ENCODE peak calls at places on chromosome 16, in seven cellular contexts. N is HCT116, X is endothelial cell of umbilical vein, K is GM23338, H is K562, P is H1, J is HepG2. E is an unnamed sample.

GRCh38 chr16:3115011-3115410 is 2.6 kb downstream of the ZNF205 start:
- DNase-seq in H (no peak), N (no peak), X (no peak), P (no peak), J (no peak), K (no peak), E (no peak)

GRCh38 chr16:57186630-57187507 is 740 bp downstream of the RSPRY1 start:
- DNase-seq in P (peak; percentile 53), H (peak; percentile 45), J (peak; percentile 54), K (peak; percentile 39), N (no peak), X (peak; percentile 56), E (no peak)

GRCh38 chr16:10984509-10984908 is 40.1 kb downstream of the CLEC16A start:
- DNase-seq in X (no peak), H (no peak), N (no peak), K (no peak), J (no peak), P (no peak), E (no peak)

GRCh38 chr16:25692307-25692706 is 548 bp downstream of the HS3ST4 start:
- DNase-seq in N (no peak), K (peak; percentile 38), X (no peak), H (no peak), J (no peak), P (peak; percentile 54), E (no peak)

GRCh38 chr16:23174622-23175021 is 7.9 kb upstream of the SCNN1G start:
- DNase-seq in J (no peak), P (no peak), K (peak; percentile 51), N (no peak), X (peak; percentile 11), H (no peak), E (no peak)

GRCh38 chr16:73253922-73254480 is 206.1 kb upstream of the ZFHX3 start:
- DNase-seq in P (no peak), H (no peak), N (no peak), K (no peak), J (no peak), X (no peak), E (no peak)

GRCh38 chr16:3131755-3132377 is 3.0 kb upstream of the ZNF213 start:
- DNase-seq in N (no peak), K (peak; percentile 90), P (peak; percentile 85), J (peak; percentile 48), X (peak; percentile 48), H (peak; percentile 61), E (no peak)

GRCh38 chr16:57824880-57825279 is 22.6 kb upstream of the KIFC3 start:
- DNase-seq in N (no peak), K (peak; percentile 19), J (peak; percentile 73), P (no peak), H (no peak), X (no peak), E (no peak)

GRCh38 chr16:1919680-1919998 is 1.4 kb upstream of the HS3ST6 start:
- DNase-seq in P (no peak), J (no peak), H (no peak), X (no peak), K (no peak), N (no peak), E (no peak)
- TF ChIP-seq EZH2 in P (no peak), J (no peak), H (no peak), X (no peak), K (no peak), N (no peak), E (no peak)

GRCh38 chr16:70725912-70726828 is 40.3 kb upstream of the MTSS2 start:
- DNase-seq in N (no peak), H (peak; percentile 72), K (no peak), J (no peak), P (no peak), X (no peak), E (no peak)

GRCh38 chr16:70729292-70729691 is 43.4 kb upstream of the MTSS2 start:
- DNase-seq in J (no peak), P (no peak), N (no peak), H (no peak), K (no peak), X (no peak), E (no peak)

GRCh38 chr16:70728145-70728544 is 42.3 kb upstream of the MTSS2 start:
- DNase-seq in J (no peak), H (no peak), N (no peak), P (no peak), X (no peak), K (no peak), E (no peak)

GRCh38 chr16:70725024-70725911 is 39.4 kb upstream of the MTSS2 start:
- DNase-seq in N (no peak), J (peak; percentile 100), P (no peak), X (no peak), H (no peak), K (no peak), E (no peak)

GRCh38 chr16:70726869-70727494 is 41.1 kb upstream of the MTSS2 start:
- DNase-seq in J (no peak), X (no peak), P (no peak), H (no peak), K (no peak), N (no peak), E (no peak)
- TF ChIP-seq POLR2AphosphoS5 in J (no peak), X (no peak), P (no peak), H (no peak), K (no peak), N (no peak), E (no peak)

DNA sequence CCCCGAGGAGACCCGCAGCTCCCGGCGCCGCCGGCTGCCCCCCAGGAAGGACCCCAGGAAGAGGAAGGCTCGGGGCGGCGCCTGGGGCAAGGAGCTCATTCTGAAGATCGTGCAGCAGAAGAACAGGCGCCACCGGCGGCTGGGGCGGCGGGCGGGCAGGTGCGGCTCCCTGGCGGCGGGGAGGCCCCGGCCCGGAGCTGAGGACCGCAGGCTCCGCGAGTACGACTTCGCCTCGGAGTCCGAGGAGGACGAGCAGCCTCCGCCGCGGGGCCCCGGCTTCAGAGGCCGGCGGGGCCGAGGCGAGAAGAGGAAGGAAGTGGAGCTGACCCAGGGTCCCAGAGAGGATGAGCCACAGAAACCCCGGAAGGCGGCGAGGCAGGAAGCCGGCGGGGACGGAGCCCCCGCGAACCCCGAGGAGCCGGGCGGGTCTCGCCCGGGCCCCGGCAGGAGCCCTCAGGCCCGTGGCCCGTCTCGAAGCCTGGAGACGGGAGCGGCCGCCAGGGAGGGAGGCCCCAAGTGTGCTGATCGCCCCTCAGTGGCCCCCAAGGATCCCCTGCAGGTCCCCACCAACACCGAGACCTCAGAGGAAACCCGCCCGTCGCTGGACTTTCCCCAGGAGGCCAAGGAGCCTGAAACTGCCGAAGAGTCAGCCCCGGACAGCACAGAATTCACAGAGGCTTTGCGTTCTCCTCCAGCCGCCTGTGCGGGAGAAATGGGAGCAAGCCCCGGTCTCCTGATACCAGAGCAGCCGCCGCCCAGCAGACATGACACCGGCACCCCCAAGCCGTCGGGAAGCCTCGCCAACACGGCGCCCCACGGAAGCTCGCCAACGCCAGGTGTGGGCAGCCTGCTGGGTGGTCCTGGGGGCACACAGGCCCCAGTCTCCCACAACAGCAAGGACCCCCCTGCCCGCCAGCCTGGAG is 22.3 kb upstream of the ZFPM1 start:
- DNase-seq in K (peak; percentile 73), J (no peak), H (peak; percentile 48), N (no peak), X (peak; percentile 28), P (peak; percentile 74), E (no peak)
- TF ChIP-seq EZH2 in K (no peak), J (peak; percentile 95), H (peak; percentile 93), N (no peak), X (no peak), P (peak; percentile 47), E (peak; percentile 73)

DNA sequence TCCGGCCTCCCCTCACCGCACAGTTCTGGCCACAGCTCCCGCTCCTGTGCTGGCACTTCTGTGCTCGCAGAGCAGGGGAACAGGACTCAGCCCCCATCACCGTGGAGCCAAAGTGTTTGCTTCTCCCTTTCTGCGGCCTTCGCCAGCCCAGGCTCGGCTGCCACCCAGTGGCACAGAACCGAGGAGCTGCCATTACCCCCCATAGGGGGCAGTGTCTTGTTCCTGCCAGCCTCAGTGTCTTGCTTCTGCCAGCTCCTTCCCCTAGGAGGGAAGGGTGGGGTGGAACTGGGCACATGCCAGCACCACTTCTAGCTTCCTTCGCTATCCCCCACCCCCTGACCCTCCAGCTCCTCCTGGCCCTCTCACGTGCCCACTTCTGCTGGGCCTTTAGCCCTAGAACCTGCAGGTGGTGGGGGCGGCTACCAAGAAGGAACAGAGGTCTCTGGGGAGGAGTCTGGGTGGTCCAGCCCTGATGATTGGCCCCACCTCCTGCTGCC is 645 bp upstream of the ELMO3 start:
- DNase-seq in P (peak; percentile 73), K (peak; percentile 68), J (no peak), H (no peak), N (peak; percentile 64), X (peak; percentile 63), E (no peak)
- TF ChIP-seq POLR2AphosphoS5 in P (no peak), K (no peak), J (no peak), H (no peak), N (no peak), X (no peak), E (no peak)

DNA sequence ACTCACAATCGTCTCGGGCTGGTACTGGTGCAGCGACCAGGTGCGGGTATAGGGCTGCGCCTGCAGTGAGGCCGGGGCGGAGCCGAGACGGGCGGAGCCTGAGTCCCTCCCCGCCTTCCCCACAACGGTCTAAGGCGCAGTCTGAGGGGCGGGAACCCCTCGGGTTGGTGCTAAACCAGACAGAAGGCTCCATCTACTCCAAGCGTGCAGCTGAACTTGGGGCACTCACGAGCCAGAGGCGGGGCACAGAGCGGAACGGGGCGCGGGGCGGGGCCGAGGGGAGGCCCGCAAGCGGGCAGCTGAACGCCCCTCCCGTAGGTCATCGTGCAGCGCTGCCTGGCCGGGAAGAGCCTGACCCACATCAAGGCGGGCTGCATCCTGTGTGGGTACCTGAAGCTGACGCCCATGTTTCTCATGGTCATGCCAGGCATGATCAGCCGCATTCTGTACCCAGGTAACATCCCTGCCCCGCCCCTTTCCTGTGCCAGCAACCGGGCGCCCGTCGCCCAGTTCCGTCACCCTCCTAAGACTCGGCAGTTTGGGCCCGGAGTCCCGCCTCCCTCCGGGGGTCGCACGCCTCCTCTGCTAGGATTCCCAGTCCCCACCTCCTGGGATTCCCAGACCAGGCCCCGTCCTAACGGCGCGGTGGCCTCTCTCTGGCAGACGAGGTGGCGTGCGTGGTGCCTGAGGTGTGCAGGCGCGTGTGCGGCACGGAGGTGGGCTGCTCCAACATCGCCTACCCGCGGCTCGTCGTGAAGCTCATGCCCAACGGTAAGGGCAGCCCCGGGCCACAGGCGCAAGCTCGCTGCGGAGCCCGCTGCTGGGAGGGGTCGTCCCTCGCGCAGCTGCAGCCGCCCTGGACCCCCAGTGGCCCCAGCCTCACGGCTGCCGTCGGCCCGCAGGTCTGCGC is 5.1 kb downstream of the SLC5A2 start:
- DNase-seq in J (no peak), K (peak; percentile 89), N (no peak), P (peak; percentile 87), X (peak; percentile 21), H (no peak), E (no peak)
- TF ChIP-seq EZH2 in J (no peak), K (peak; percentile 60), N (no peak), P (no peak), X (peak; percentile 55), H (no peak), E (no peak)

GRCh38 chr16:75566040-75566888 is at the start of gene GABARAPL2:
- DNase-seq in P (peak; percentile 98), H (peak; percentile 89), N (peak; percentile 50), K (peak; percentile 97), X (peak; percentile 84), J (peak; percentile 70), E (no peak)

GRCh38 chr16:75567911-75568310 is 1.7 kb downstream of the GABARAPL2 start:
- DNase-seq in X (no peak), P (no peak), H (no peak), N (no peak), K (no peak), J (no peak), E (no peak)

GRCh38 chr16:75572859-75573542 is 6.8 kb downstream of the GABARAPL2 start:
- DNase-seq in J (no peak), N (no peak), X (no peak), P (no peak), K (no peak), H (no peak), E (no peak)

GRCh38 chr16:75566889-75567255 is 693 bp downstream of the GABARAPL2 start:
- DNase-seq in N (no peak), K (peak; percentile 64), P (peak; percentile 57), X (peak; percentile 13), J (no peak), H (peak; percentile 54), E (no peak)

GRCh38 chr16:75570351-75571104 is 4.3 kb downstream of the GABARAPL2 start:
- DNase-seq in N (no peak), J (no peak), P (no peak), H (no peak), K (no peak), X (no peak), E (no peak)
- TF ChIP-seq POLR2AphosphoS5 in N (no peak), J (no peak), P (no peak), H (no peak), K (no peak), X (no peak), E (no peak)

E was measured in SK-N-MC.